ENCODE peak calls at places on chromosomes 16 and 17, in seven cellular contexts. W is H1, J is GM12878, N is K562, I is SK-N-SH, U is HCT116, P is HepG2. Y is an unnamed sample.

GRCh38 chr17:65163990-65164495 is 26.9 kb downstream of the RGS9 start:
- DNase-seq in W (no peak), J (no peak), N (peak; percentile 68), I (no peak), U (peak; percentile 12), P (peak; percentile 18), Y (no peak)

GRCh38 chr17:32310927-32311568 is 30.9 kb downstream of the C17orf75 start:
- DNase-seq in W (no peak), J (no peak), N (no peak), I (peak; percentile 72), U (no peak), P (no peak), Y (no peak)

GRCh38 chr16:58301052-58301451 is 6.2 kb upstream of the PRSS54 start:
- DNase-seq in W (no peak), J (no peak), N (no peak), I (no peak), U (no peak), P (no peak), Y (no peak)

GRCh38 chr17:28925912-28926365 is 23.1 kb upstream of the DHRS13 start:
- DNase-seq in W (no peak), J (peak; percentile 47), N (no peak), I (no peak), U (no peak), P (no peak), Y (no peak)

GRCh38 chr16:49625311-49626035 is 230.4 kb downstream of the ZNF423 start:
- DNase-seq in W (peak; percentile 17), J (no peak), N (no peak), I (no peak), U (no peak), P (no peak), Y (no peak)

GRCh38 chr16:86343733-86344585 is 166.4 kb upstream of the FOXF1 start:
- DNase-seq in W (no peak), J (no peak), N (no peak), I (peak; percentile 69), U (no peak), P (no peak), Y (no peak)

GRCh38 chr17:37450090-37450489 is 39.6 kb upstream of the DUSP14 start:
- DNase-seq in W (no peak), J (no peak), N (no peak), I (no peak), U (no peak), P (no peak), Y (peak; percentile 90)

GRCh38 chr17:44223574-44224046 is 4.1 kb upstream of the UBTF start:
- DNase-seq in W (no peak), J (no peak), N (no peak), I (no peak), U (no peak), P (no peak), Y (peak; percentile 36)

GRCh38 chr16:85278851-85279250 is 166.6 kb upstream of the CIBAR2 start:
- DNase-seq in W (no peak), J (no peak), N (no peak), I (no peak), U (no peak), P (no peak), Y (no peak)

GRCh38 chr16:62225675-62226074 is 189.4 kb upstream of the CDH8 start:
- DNase-seq in W (peak; percentile 92), J (peak; percentile 24), N (peak; percentile 43), I (peak; percentile 25), U (no peak), P (peak; percentile 76), Y (no peak)

GRCh38 chr16:74455619-74456289 is 34.5 kb upstream of the CLEC18B start:
- DNase-seq in W (no peak), J (no peak), N (no peak), I (no peak), U (no peak), P (peak; percentile 90), Y (no peak)

GRCh38 chr17:81512984-81513668 is 527 bp upstream of the ACTG1 start:
- DNase-seq in W (no peak), J (no peak), N (no peak), I (no peak), U (no peak), P (peak; percentile 80), Y (peak; percentile 65)

GRCh38 chr17:61862105-61862574 is 1.2 kb downstream of the BRIP1 start:
- DNase-seq in W (no peak), J (no peak), N (no peak), I (no peak), U (no peak), P (peak; percentile 27), Y (no peak)

GRCh38 chr16:11251525-11252481 is 4.2 kb downstream of the SOCS1 start:
- DNase-seq in W (no peak), J (no peak), N (no peak), I (no peak), U (no peak), P (no peak), Y (no peak)

GRCh38 chr17:73342057-73342522 is 30.3 kb upstream of the CDC42EP4 start:
- DNase-seq in W (peak; percentile 78), J (peak; percentile 20), N (no peak), I (peak; percentile 69), U (no peak), P (no peak), Y (no peak)

DNA sequence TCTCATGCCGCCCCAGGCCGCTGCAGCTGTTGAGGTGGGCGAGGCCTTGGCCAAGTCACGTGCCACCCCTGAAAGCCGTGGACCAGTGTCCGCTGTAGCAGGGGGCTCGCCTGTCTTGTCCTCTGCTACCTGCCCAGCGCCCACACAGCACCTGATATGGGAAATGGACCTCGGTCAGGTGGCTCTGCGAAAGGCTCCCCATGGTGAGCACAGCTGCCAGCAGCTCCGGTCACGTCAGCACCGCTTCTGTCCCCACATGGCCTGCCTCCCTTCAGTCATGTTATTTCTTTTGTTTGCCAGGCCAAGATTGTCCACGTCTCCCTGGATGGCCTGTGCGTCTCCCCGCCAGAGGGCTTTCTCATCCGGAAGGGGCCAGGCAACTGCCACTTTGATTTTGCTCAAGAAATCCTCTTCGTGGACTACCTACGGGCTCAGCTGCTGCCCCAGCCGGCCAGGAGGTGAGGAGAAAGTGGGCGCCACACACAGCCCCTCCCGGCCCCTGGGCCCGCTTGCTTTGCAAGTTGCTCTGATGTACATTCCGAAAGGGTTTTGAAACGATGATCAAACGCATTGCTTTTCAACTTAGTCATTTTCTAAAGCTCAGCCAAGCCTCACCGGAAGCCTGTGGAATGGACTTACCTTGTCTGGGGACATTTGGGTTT is 219.7 kb downstream of the KATNIP start:
- DNase-seq in W (no peak), J (no peak), N (no peak), I (no peak), U (peak; percentile 80), P (no peak), Y (no peak)
- TF ChIP-seq JUND in W (no peak), J (no peak), N (no peak), I (no peak), U (peak; percentile 91), P (no peak), Y (no peak)

GRCh38 chr17:50087912-50088405 is 7.2 kb upstream of the PDK2 start:
- DNase-seq in W (no peak), J (no peak), N (no peak), I (no peak), U (no peak), P (no peak), Y (no peak)

GRCh38 chr17:50087246-50087911 is 7.8 kb upstream of the PDK2 start:
- DNase-seq in W (peak; percentile 94), J (no peak), N (peak; percentile 83), I (peak; percentile 97), U (peak; percentile 57), P (peak; percentile 66), Y (peak; percentile 88)

GRCh38 chr17:50088952-50089825 is 6.0 kb upstream of the PDK2 start:
- DNase-seq in W (no peak), J (no peak), N (no peak), I (no peak), U (no peak), P (no peak), Y (no peak)

GRCh38 chr17:50090971-50091950 is 3.9 kb upstream of the PDK2 start:
- DNase-seq in W (no peak), J (no peak), N (no peak), I (no peak), U (no peak), P (no peak), Y (no peak)

GRCh38 chr17:50090071-50090470 is 5.1 kb upstream of the PDK2 start:
- DNase-seq in W (no peak), J (no peak), N (no peak), I (no peak), U (no peak), P (no peak), Y (no peak)
- TF ChIP-seq JUND in W (no peak), J (no peak), N (no peak), I (no peak), U (no peak), P (no peak), Y (no peak)

GRCh38 chr17:70021726-70022125 is 53.3 kb upstream of the KCNJ16 start:
- DNase-seq in W (no peak), J (no peak), N (no peak), I (no peak), U (no peak), P (no peak), Y (no peak)
- TF ChIP-seq JUND in W (no peak), J (no peak), N (no peak), I (no peak), U (no peak), P (no peak), Y (no peak)

GRCh38 chr17:74357466-74357809 is 4.2 kb downstream of the BTBD17 start:
- DNase-seq in W (no peak), J (no peak), N (no peak), I (no peak), U (no peak), P (no peak), Y (no peak)

GRCh38 chr17:74355065-74355464 is 6.6 kb downstream of the BTBD17 start:
- DNase-seq in W (no peak), J (no peak), N (no peak), I (no peak), U (no peak), P (no peak), Y (no peak)

GRCh38 chr17:74358696-74359095 is 3.0 kb downstream of the BTBD17 start:
- DNase-seq in W (no peak), J (no peak), N (no peak), I (no peak), U (no peak), P (no peak), Y (no peak)

GRCh38 chr17:74354561-74354960 is 7.1 kb downstream of the BTBD17 start:
- DNase-seq in W (no peak), J (no peak), N (no peak), I (no peak), U (no peak), P (no peak), Y (no peak)

DNA sequence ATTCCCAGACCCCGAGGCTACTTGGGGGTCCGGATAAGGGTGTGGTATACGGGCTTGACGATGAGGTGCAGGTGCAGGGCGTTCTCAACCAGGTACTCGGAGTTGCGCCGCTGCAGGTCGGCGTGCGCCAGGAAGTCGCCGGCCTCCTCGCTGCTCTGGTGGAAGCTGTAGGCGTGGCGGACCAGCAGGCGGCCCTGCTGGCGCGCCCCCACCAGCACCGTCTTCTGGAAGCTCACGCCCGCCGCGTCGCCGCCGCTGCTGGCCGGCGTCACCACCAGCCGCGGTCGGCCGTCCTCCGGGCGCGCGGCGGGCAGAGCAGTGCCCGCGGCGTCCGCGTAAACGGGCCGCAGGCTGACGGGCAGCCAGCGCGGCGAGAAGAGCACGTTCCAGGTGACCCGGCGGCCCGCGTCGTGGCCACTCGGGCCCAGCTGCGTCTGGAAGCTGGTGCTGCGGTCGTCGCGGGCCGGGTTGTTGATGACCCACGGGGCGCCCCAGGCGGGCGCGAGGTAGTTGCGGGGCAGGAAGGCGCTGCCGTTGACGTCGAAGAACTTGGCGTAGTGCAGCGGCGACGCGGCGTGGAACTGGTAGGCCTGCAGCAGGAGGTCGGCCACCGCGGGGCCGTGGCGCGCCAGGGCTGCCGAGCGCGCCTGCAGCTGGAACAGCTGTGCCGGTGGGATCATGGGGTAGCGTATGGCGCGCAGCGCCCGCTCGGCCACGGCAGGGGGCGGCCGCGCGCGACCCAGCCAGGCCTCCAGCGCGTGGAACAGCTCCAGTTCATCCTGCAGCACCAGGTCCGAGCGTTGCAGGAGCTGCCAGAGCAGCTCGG is 4.8 kb downstream of the BTBD17 start:
- DNase-seq in W (no peak), J (no peak), N (no peak), I (no peak), U (no peak), P (no peak), Y (no peak)
- TF ChIP-seq JUND in W (no peak), J (no peak), N (no peak), I (no peak), U (no peak), P (no peak), Y (no peak)

Y was measured in T47D.